ENCODE peak calls at places on chromosome 9, in four cellular contexts. C, L, I and M are unnamed samples.

GRCh38 chr9:99835142-99835541 is 13.5 kb downstream of the NR4A3 start:
- DNase-seq in L (no peak), C (no peak), I (no peak), M (no peak)

GRCh38 chr9:6869081-6869948 is 111.5 kb downstream of the KDM4C start:
- DNase-seq in C (peak), I (no peak), L (no peak), M (no peak)

GRCh38 chr9:12185856-12186255 is 507.3 kb upstream of the TYRP1 start:
- DNase-seq in L (no peak), I (no peak), C (no peak), M (no peak)

GRCh38 chr9:88536951-88537742 is 2.2 kb downstream of the NXNL2 start:
- DNase-seq in C (no peak), I (peak), L (no peak), M (peak)

GRCh38 chr9:97394881-97395280 is 17.0 kb upstream of the TDRD7 start:
- DNase-seq in C (no peak), I (no peak), L (no peak), M (no peak)

GRCh38 chr9:19386469-19387044 is 6.5 kb upstream of the RPS6 start:
- DNase-seq in I (no peak), L (no peak), C (no peak), M (no peak)

GRCh38 chr9:124784503-124784902 is 7.6 kb downstream of the OLFML2A start:
- DNase-seq in C (no peak), L (no peak), I (peak), M (no peak)

GRCh38 chr9:111400564-111400898 is 70.5 kb upstream of the OR2K2 start:
- DNase-seq in L (no peak), I (no peak), C (no peak), M (no peak)

GRCh38 chr9:90309809-90310522 is 332.7 kb downstream of the DIRAS2 start:
- DNase-seq in I (no peak), C (no peak), L (no peak), M (peak)

GRCh38 chr9:27548055-27548741 is 18.6 kb upstream of the MOB3B start:
- DNase-seq in L (no peak), I (no peak), C (peak), M (no peak)

GRCh38 chr9:16484744-16485143 is 385.7 kb downstream of the BNC2 start:
- DNase-seq in I (no peak), C (peak), L (no peak), M (peak)

GRCh38 chr9:113381909-113382411 is 5.2 kb upstream of the HDHD3 start:
- DNase-seq in L (peak), C (no peak), I (no peak), M (no peak)

GRCh38 chr9:132637351-132637750 is 32.4 kb downstream of the DDX31 start:
- DNase-seq in I (no peak), L (no peak), C (no peak), M (no peak)

GRCh38 chr9:138111607-138112006 is 234.0 kb downstream of the CACNA1B start:
- DNase-seq in I (no peak), C (peak), L (no peak), M (no peak)

GRCh38 chr9:133658442-133659431 is 22.6 kb downstream of the DBH start:
- DNase-seq in I (peak), L (no peak), C (no peak), M (no peak)

GRCh38 chr9:78606011-78606410 is 309.1 kb downstream of the PSAT1 start:
- DNase-seq in C (no peak), L (no peak), I (no peak), M (no peak)

GRCh38 chr9:78599939-78600338 is 303.0 kb downstream of the PSAT1 start:
- DNase-seq in L (no peak), I (no peak), C (no peak), M (no peak)

GRCh38 chr9:78598120-78598519 is 301.2 kb downstream of the PSAT1 start:
- DNase-seq in I (no peak), C (no peak), L (peak), M (no peak)

GRCh38 chr9:78605029-78605930 is 308.4 kb downstream of the PSAT1 start:
- DNase-seq in I (no peak), C (no peak), L (no peak), M (no peak)

DNA sequence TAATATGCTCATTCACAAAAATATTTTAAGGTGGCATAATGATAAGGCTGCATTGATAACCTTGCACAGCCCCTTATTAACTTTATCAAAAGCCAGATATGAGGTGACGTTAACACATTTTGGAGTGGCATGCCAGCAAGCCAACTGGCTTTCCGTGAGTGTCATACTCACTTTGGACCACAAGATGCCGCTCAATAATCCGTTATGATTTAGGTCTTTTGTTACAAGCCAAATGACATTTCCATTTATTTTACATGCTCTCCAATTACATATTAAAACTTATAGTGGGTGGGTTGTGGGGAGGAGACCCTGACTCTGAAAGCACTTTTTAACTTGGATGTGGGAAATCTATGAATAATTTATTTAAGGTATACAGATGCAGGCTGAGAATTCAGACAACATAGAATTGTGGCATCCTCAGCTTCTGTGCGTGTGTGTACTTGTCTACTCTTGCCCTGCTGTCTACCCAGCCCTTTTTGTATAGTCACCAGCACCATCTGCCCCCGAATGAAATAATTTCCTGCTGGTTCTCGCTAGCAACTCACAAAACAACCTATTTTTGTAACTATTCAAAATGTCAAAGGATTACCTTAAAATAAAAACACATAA is 305.1 kb downstream of the PSAT1 start:
- DNase-seq in L (peak), I (no peak), C (peak), M (peak)
- TF ChIP-seq CTCF in L (peak), I (peak), C (peak), M (peak)

GRCh38 chr9:5395428-5395827 is 42.3 kb downstream of the PLGRKT start:
- DNase-seq in C (no peak), L (no peak), I (no peak), M (no peak)
- H3K4me3 ChIP-seq in C (no peak), L (no peak), I (no peak), M (no peak)

GRCh38 chr9:31136524-31136923 is 1247.9 kb upstream of the ACO1 start:
- DNase-seq in C (no peak), L (no peak), I (no peak), M (no peak)

GRCh38 chr9:31142456-31142855 is 1242.0 kb upstream of the ACO1 start:
- DNase-seq in C (no peak), I (no peak), L (no peak), M (no peak)

GRCh38 chr9:31137850-31138160 is 1246.6 kb upstream of the ACO1 start:
- DNase-seq in C (no peak), I (no peak), L (no peak), M (no peak)

GRCh38 chr9:31137151-31137849 is 1247.1 kb upstream of the ACO1 start:
- DNase-seq in L (no peak), I (no peak), C (no peak), M (peak)

DNA sequence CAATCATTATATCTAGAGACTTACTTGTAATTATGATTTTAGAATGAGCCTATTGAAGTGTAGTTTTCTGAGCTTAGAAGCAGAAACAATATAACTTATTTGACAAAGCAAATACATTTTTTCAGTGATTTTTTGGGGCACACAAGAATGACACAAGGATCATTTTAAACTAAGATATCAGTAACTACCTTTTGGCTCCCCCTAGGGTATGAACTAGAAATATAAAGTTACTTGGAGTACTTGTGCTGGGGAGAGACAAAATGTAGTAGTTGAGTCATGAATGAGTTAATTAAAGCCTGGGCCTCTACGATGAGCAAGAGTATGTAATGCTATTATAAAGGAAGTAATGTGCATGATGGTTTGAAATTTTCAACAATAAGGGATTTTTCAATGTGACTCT is 1244.1 kb upstream of the ACO1 start:
- DNase-seq in C (peak), L (no peak), I (no peak), M (peak)
- TF ChIP-seq CTCF in C (peak), L (no peak), I (no peak), M (peak)

GRCh38 chr9:14992025-14992424 is 81.8 kb upstream of the FREM1 start:
- DNase-seq in I (no peak), C (no peak), L (peak), M (no peak)
- H3K4me3 ChIP-seq in I (no peak), C (peak), L (no peak), M (no peak)

DNA sequence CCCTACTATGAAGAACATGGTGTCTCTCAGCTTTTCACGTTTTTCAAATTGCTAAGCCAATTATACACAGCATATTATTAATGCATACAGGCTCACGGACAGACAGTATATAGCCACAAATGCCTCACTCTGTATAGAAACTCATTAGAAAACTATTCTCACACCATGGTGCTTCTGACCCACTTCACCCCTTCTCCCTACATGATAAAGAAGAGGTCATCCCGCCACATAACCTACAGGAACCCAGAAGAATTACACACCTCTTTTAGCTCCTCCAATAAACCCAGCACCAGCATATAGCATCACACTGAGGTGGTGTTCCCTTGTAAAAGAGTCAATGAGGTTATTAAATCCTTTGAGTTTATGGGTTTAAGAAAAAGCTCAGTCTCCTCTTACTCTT is 5.6 kb downstream of the TLE1 start:
- DNase-seq in C (no peak), L (no peak), I (no peak), M (no peak)
- TF ChIP-seq CTCF in C (no peak), L (no peak), I (no peak), M (peak)

DNA sequence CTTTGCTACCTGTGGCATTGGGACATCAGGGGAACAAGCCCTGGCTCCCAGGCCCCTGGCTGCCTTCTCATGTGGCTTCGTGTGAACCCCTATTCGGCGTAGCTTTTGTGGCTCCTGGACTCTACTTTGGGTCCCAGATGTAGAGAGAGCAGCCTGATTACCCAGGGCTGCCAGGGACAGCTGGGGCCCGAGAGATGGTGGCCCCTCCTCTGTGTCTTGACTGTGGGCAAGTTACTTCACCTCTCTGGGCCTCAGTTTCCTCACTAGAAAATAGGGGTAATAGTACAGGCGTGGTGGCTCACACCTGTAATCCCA is 2.0 kb downstream of the PKN3 start:
- DNase-seq in I (no peak), C (no peak), L (no peak), M (no peak)
- H3K4me3 ChIP-seq in I (no peak), C (no peak), L (no peak), M (no peak)